ENCODE peak calls at places on chromosomes 13 and 19, in ten cellular contexts. One of them, this sample, is unnamed.

GRCh38 chr13:51689597-51689996 is 105.3 kb downstream of the WDFY2 start:
- DNase-seq in EL: no peak
- DNase-seq in activated CD4-positive, alpha-beta T cell treated with anti-CD3 and anti-CD28 coated beads, Interleukin-2, amount 50 U/mL, for 24 hours: no peak
- DNase-seq in CD4-positive, alpha-beta memory T cell: no peak
- DNase-seq in stimulated activated CD4-positive, alpha-beta T cell treated with anti-CD3 and anti-CD28 coated beads, Interleukin-15, amount 100 ng/mL, for 1 hour: no peak
- DNase-seq in lung microvascular endothelial cell: no peak
- DNase-seq in cardiac muscle cell: no peak
- DNase-seq in heart left ventricle: no peak
- DNase-seq in NCI-H748 treated with DMSO at 0.1 percent for 48 hours: no peak
- DNase-seq in T-helper 9 cell: no peak
- DNase-seq in this sample: no peak

GRCh38 chr13:110565296-110565695 is 3.8 kb upstream of the RAB20 start:
- DNase-seq in NCI-H748 treated with DMSO at 0.1 percent for 48 hours: no peak
- DNase-seq in EL: no peak
- DNase-seq in T-helper 9 cell: no peak
- DNase-seq in stimulated activated CD4-positive, alpha-beta T cell treated with anti-CD3 and anti-CD28 coated beads, Interleukin-15, amount 100 ng/mL, for 1 hour: no peak
- DNase-seq in cardiac muscle cell: no peak
- DNase-seq in heart left ventricle: no peak
- DNase-seq in lung microvascular endothelial cell: no peak
- DNase-seq in activated CD4-positive, alpha-beta T cell treated with anti-CD3 and anti-CD28 coated beads, Interleukin-2, amount 50 U/mL, for 24 hours: no peak
- DNase-seq in CD4-positive, alpha-beta memory T cell: no peak
- DNase-seq in this sample: peak; percentile 18

GRCh38 chr19:18833849-18834643 is 2.3 kb downstream of the UPF1 start:
- DNase-seq in CD4-positive, alpha-beta memory T cell: no peak
- DNase-seq in EL: no peak
- DNase-seq in T-helper 9 cell: no peak
- DNase-seq in lung microvascular endothelial cell: peak; percentile 24
- DNase-seq in activated CD4-positive, alpha-beta T cell treated with anti-CD3 and anti-CD28 coated beads, Interleukin-2, amount 50 U/mL, for 24 hours: no peak
- DNase-seq in cardiac muscle cell: no peak
- DNase-seq in stimulated activated CD4-positive, alpha-beta T cell treated with anti-CD3 and anti-CD28 coated beads, Interleukin-15, amount 100 ng/mL, for 1 hour: no peak
- DNase-seq in heart left ventricle: peak; percentile 13
- DNase-seq in NCI-H748 treated with DMSO at 0.1 percent for 48 hours: peak; percentile 85
- DNase-seq in this sample: no peak

GRCh38 chr13:65606622-65607021 is 1623.5 kb downstream of the PCDH9 start:
- DNase-seq in CD4-positive, alpha-beta memory T cell: no peak
- DNase-seq in lung microvascular endothelial cell: no peak
- DNase-seq in T-helper 9 cell: no peak
- DNase-seq in EL: peak; percentile 63
- DNase-seq in heart left ventricle: no peak
- DNase-seq in NCI-H748 treated with DMSO at 0.1 percent for 48 hours: no peak
- DNase-seq in activated CD4-positive, alpha-beta T cell treated with anti-CD3 and anti-CD28 coated beads, Interleukin-2, amount 50 U/mL, for 24 hours: no peak
- DNase-seq in stimulated activated CD4-positive, alpha-beta T cell treated with anti-CD3 and anti-CD28 coated beads, Interleukin-15, amount 100 ng/mL, for 1 hour: no peak
- DNase-seq in cardiac muscle cell: no peak
- DNase-seq in this sample: no peak

GRCh38 chr19:48933382-48933932 is at the start of gene DHDH:
- DNase-seq in T-helper 9 cell: peak; percentile 82
- DNase-seq in lung microvascular endothelial cell: peak; percentile 53
- DNase-seq in heart left ventricle: peak; percentile 85
- DNase-seq in stimulated activated CD4-positive, alpha-beta T cell treated with anti-CD3 and anti-CD28 coated beads, Interleukin-15, amount 100 ng/mL, for 1 hour: peak; percentile 78
- DNase-seq in activated CD4-positive, alpha-beta T cell treated with anti-CD3 and anti-CD28 coated beads, Interleukin-2, amount 50 U/mL, for 24 hours: peak; percentile 68
- DNase-seq in NCI-H748 treated with DMSO at 0.1 percent for 48 hours: peak; percentile 98
- DNase-seq in CD4-positive, alpha-beta memory T cell: peak; percentile 86
- DNase-seq in EL: peak; percentile 71
- DNase-seq in cardiac muscle cell: peak; percentile 92
- DNase-seq in this sample: peak; percentile 68

GRCh38 chr13:108834193-108834592 is 204.8 kb downstream of the MYO16 start:
- DNase-seq in cardiac muscle cell: no peak
- DNase-seq in NCI-H748 treated with DMSO at 0.1 percent for 48 hours: no peak
- DNase-seq in EL: no peak
- DNase-seq in activated CD4-positive, alpha-beta T cell treated with anti-CD3 and anti-CD28 coated beads, Interleukin-2, amount 50 U/mL, for 24 hours: no peak
- DNase-seq in heart left ventricle: no peak
- DNase-seq in lung microvascular endothelial cell: no peak
- DNase-seq in CD4-positive, alpha-beta memory T cell: no peak
- DNase-seq in T-helper 9 cell: no peak
- DNase-seq in stimulated activated CD4-positive, alpha-beta T cell treated with anti-CD3 and anti-CD28 coated beads, Interleukin-15, amount 100 ng/mL, for 1 hour: no peak
- DNase-seq in this sample: no peak

GRCh38 chr19:38093154-38093553 is 130.9 kb downstream of the DPF1 start:
- DNase-seq in lung microvascular endothelial cell: no peak
- DNase-seq in cardiac muscle cell: no peak
- DNase-seq in T-helper 9 cell: no peak
- DNase-seq in EL: no peak
- DNase-seq in activated CD4-positive, alpha-beta T cell treated with anti-CD3 and anti-CD28 coated beads, Interleukin-2, amount 50 U/mL, for 24 hours: no peak
- DNase-seq in heart left ventricle: no peak
- DNase-seq in NCI-H748 treated with DMSO at 0.1 percent for 48 hours: no peak
- DNase-seq in stimulated activated CD4-positive, alpha-beta T cell treated with anti-CD3 and anti-CD28 coated beads, Interleukin-15, amount 100 ng/mL, for 1 hour: no peak
- DNase-seq in CD4-positive, alpha-beta memory T cell: no peak
- DNase-seq in this sample: no peak

GRCh38 chr13:102466836-102467235 is 65.0 kb upstream of the FGF14 start:
- DNase-seq in NCI-H748 treated with DMSO at 0.1 percent for 48 hours: no peak
- DNase-seq in heart left ventricle: no peak
- DNase-seq in T-helper 9 cell: no peak
- DNase-seq in cardiac muscle cell: no peak
- DNase-seq in stimulated activated CD4-positive, alpha-beta T cell treated with anti-CD3 and anti-CD28 coated beads, Interleukin-15, amount 100 ng/mL, for 1 hour: no peak
- DNase-seq in lung microvascular endothelial cell: no peak
- DNase-seq in activated CD4-positive, alpha-beta T cell treated with anti-CD3 and anti-CD28 coated beads, Interleukin-2, amount 50 U/mL, for 24 hours: no peak
- DNase-seq in CD4-positive, alpha-beta memory T cell: no peak
- DNase-seq in EL: no peak
- DNase-seq in this sample: no peak

GRCh38 chr19:58351996-58352755 is 1.1 kb downstream of the A1BG start:
- DNase-seq in NCI-H748 treated with DMSO at 0.1 percent for 48 hours: no peak
- DNase-seq in heart left ventricle: no peak
- DNase-seq in EL: no peak
- DNase-seq in T-helper 9 cell: no peak
- DNase-seq in CD4-positive, alpha-beta memory T cell: no peak
- DNase-seq in lung microvascular endothelial cell: no peak
- DNase-seq in stimulated activated CD4-positive, alpha-beta T cell treated with anti-CD3 and anti-CD28 coated beads, Interleukin-15, amount 100 ng/mL, for 1 hour: no peak
- DNase-seq in cardiac muscle cell: no peak
- DNase-seq in activated CD4-positive, alpha-beta T cell treated with anti-CD3 and anti-CD28 coated beads, Interleukin-2, amount 50 U/mL, for 24 hours: no peak
- DNase-seq in this sample: no peak

GRCh38 chr13:44306401-44307192 is 67.0 kb upstream of the SERP2 start:
- DNase-seq in heart left ventricle: peak; percentile 62
- DNase-seq in CD4-positive, alpha-beta memory T cell: peak; percentile 4
- DNase-seq in cardiac muscle cell: peak; percentile 22
- DNase-seq in lung microvascular endothelial cell: peak; percentile 99
- DNase-seq in EL: peak; percentile 94
- DNase-seq in stimulated activated CD4-positive, alpha-beta T cell treated with anti-CD3 and anti-CD28 coated beads, Interleukin-15, amount 100 ng/mL, for 1 hour: no peak
- DNase-seq in T-helper 9 cell: no peak
- DNase-seq in NCI-H748 treated with DMSO at 0.1 percent for 48 hours: no peak
- DNase-seq in activated CD4-positive, alpha-beta T cell treated with anti-CD3 and anti-CD28 coated beads, Interleukin-2, amount 50 U/mL, for 24 hours: no peak
- DNase-seq in this sample: peak; percentile 99

GRCh38 chr19:12913871-12914690 is 5.0 kb downstream of the SYCE2 start:
- DNase-seq in activated CD4-positive, alpha-beta T cell treated with anti-CD3 and anti-CD28 coated beads, Interleukin-2, amount 50 U/mL, for 24 hours: peak; percentile 39
- DNase-seq in heart left ventricle: no peak
- DNase-seq in stimulated activated CD4-positive, alpha-beta T cell treated with anti-CD3 and anti-CD28 coated beads, Interleukin-15, amount 100 ng/mL, for 1 hour: peak; percentile 27
- DNase-seq in lung microvascular endothelial cell: no peak
- DNase-seq in CD4-positive, alpha-beta memory T cell: peak; percentile 55
- DNase-seq in NCI-H748 treated with DMSO at 0.1 percent for 48 hours: no peak
- DNase-seq in cardiac muscle cell: no peak
- DNase-seq in EL: no peak
- DNase-seq in T-helper 9 cell: peak; percentile 22
- DNase-seq in this sample: no peak

GRCh38 chr19:52942371-52943133 is 19.3 kb upstream of the ZNF888 start:
- DNase-seq in cardiac muscle cell: peak; percentile 90
- DNase-seq in heart left ventricle: peak; percentile 96
- DNase-seq in stimulated activated CD4-positive, alpha-beta T cell treated with anti-CD3 and anti-CD28 coated beads, Interleukin-15, amount 100 ng/mL, for 1 hour: peak; percentile 92
- DNase-seq in NCI-H748 treated with DMSO at 0.1 percent for 48 hours: peak; percentile 79
- DNase-seq in lung microvascular endothelial cell: peak; percentile 82
- DNase-seq in EL: peak; percentile 91
- DNase-seq in T-helper 9 cell: peak; percentile 94
- DNase-seq in activated CD4-positive, alpha-beta T cell treated with anti-CD3 and anti-CD28 coated beads, Interleukin-2, amount 50 U/mL, for 24 hours: peak; percentile 89
- DNase-seq in CD4-positive, alpha-beta memory T cell: peak; percentile 97
- DNase-seq in this sample: peak; percentile 76

GRCh38 chr19:4639531-4640246 is 373 bp downstream of the TNFAIP8L1 start:
- DNase-seq in T-helper 9 cell: no peak
- DNase-seq in CD4-positive, alpha-beta memory T cell: peak; percentile 5
- DNase-seq in EL: peak; percentile 29
- DNase-seq in stimulated activated CD4-positive, alpha-beta T cell treated with anti-CD3 and anti-CD28 coated beads, Interleukin-15, amount 100 ng/mL, for 1 hour: no peak
- DNase-seq in cardiac muscle cell: no peak
- DNase-seq in lung microvascular endothelial cell: no peak
- DNase-seq in heart left ventricle: peak; percentile 74
- DNase-seq in NCI-H748 treated with DMSO at 0.1 percent for 48 hours: no peak
- DNase-seq in activated CD4-positive, alpha-beta T cell treated with anti-CD3 and anti-CD28 coated beads, Interleukin-2, amount 50 U/mL, for 24 hours: no peak
- DNase-seq in this sample: no peak

GRCh38 chr13:66574606-66575005 is 655.5 kb downstream of the PCDH9 start:
- DNase-seq in heart left ventricle: no peak
- DNase-seq in T-helper 9 cell: no peak
- DNase-seq in CD4-positive, alpha-beta memory T cell: no peak
- DNase-seq in activated CD4-positive, alpha-beta T cell treated with anti-CD3 and anti-CD28 coated beads, Interleukin-2, amount 50 U/mL, for 24 hours: no peak
- DNase-seq in EL: peak; percentile 66
- DNase-seq in NCI-H748 treated with DMSO at 0.1 percent for 48 hours: no peak
- DNase-seq in stimulated activated CD4-positive, alpha-beta T cell treated with anti-CD3 and anti-CD28 coated beads, Interleukin-15, amount 100 ng/mL, for 1 hour: no peak
- DNase-seq in lung microvascular endothelial cell: no peak
- DNase-seq in cardiac muscle cell: no peak
- DNase-seq in this sample: no peak

GRCh38 chr13:31274345-31274870 is 74.6 kb downstream of the B3GLCT start:
- DNase-seq in heart left ventricle: no peak
- DNase-seq in activated CD4-positive, alpha-beta T cell treated with anti-CD3 and anti-CD28 coated beads, Interleukin-2, amount 50 U/mL, for 24 hours: no peak
- DNase-seq in NCI-H748 treated with DMSO at 0.1 percent for 48 hours: no peak
- DNase-seq in CD4-positive, alpha-beta memory T cell: no peak
- DNase-seq in lung microvascular endothelial cell: no peak
- DNase-seq in T-helper 9 cell: no peak
- DNase-seq in cardiac muscle cell: no peak
- DNase-seq in stimulated activated CD4-positive, alpha-beta T cell treated with anti-CD3 and anti-CD28 coated beads, Interleukin-15, amount 100 ng/mL, for 1 hour: no peak
- DNase-seq in EL: peak; percentile 9
- DNase-seq in this sample: no peak

GRCh38 chr13:37515226-37515625 is 83.3 kb downstream of the POSTN start:
- DNase-seq in cardiac muscle cell: no peak
- DNase-seq in CD4-positive, alpha-beta memory T cell: no peak
- DNase-seq in stimulated activated CD4-positive, alpha-beta T cell treated with anti-CD3 and anti-CD28 coated beads, Interleukin-15, amount 100 ng/mL, for 1 hour: no peak
- DNase-seq in lung microvascular endothelial cell: no peak
- DNase-seq in EL: no peak
- DNase-seq in T-helper 9 cell: no peak
- DNase-seq in NCI-H748 treated with DMSO at 0.1 percent for 48 hours: no peak
- DNase-seq in activated CD4-positive, alpha-beta T cell treated with anti-CD3 and anti-CD28 coated beads, Interleukin-2, amount 50 U/mL, for 24 hours: no peak
- DNase-seq in heart left ventricle: no peak
- DNase-seq in this sample: no peak

GRCh38 chr13:33235564-33235963 is 50.0 kb downstream of the STARD13 start:
- DNase-seq in cardiac muscle cell: no peak
- DNase-seq in CD4-positive, alpha-beta memory T cell: no peak
- DNase-seq in lung microvascular endothelial cell: no peak
- DNase-seq in T-helper 9 cell: no peak
- DNase-seq in stimulated activated CD4-positive, alpha-beta T cell treated with anti-CD3 and anti-CD28 coated beads, Interleukin-15, amount 100 ng/mL, for 1 hour: no peak
- DNase-seq in NCI-H748 treated with DMSO at 0.1 percent for 48 hours: no peak
- DNase-seq in EL: peak; percentile 62
- DNase-seq in activated CD4-positive, alpha-beta T cell treated with anti-CD3 and anti-CD28 coated beads, Interleukin-2, amount 50 U/mL, for 24 hours: no peak
- DNase-seq in heart left ventricle: no peak
- DNase-seq in this sample: no peak

GRCh38 chr13:74134777-74135305 is 637 bp upstream of the KLF12 start:
- DNase-seq in stimulated activated CD4-positive, alpha-beta T cell treated with anti-CD3 and anti-CD28 coated beads, Interleukin-15, amount 100 ng/mL, for 1 hour: peak; percentile 26
- DNase-seq in NCI-H748 treated with DMSO at 0.1 percent for 48 hours: peak; percentile 48
- DNase-seq in lung microvascular endothelial cell: no peak
- DNase-seq in activated CD4-positive, alpha-beta T cell treated with anti-CD3 and anti-CD28 coated beads, Interleukin-2, amount 50 U/mL, for 24 hours: peak; percentile 50
- DNase-seq in cardiac muscle cell: peak; percentile 71
- DNase-seq in EL: peak; percentile 68
- DNase-seq in heart left ventricle: peak; percentile 81
- DNase-seq in CD4-positive, alpha-beta memory T cell: peak; percentile 72
- DNase-seq in T-helper 9 cell: peak; percentile 66
- DNase-seq in this sample: no peak

GRCh38 chr13:73040968-73041580 is 17.7 kb upstream of the KLF5 start:
- DNase-seq in stimulated activated CD4-positive, alpha-beta T cell treated with anti-CD3 and anti-CD28 coated beads, Interleukin-15, amount 100 ng/mL, for 1 hour: no peak
- DNase-seq in T-helper 9 cell: no peak
- DNase-seq in heart left ventricle: no peak
- DNase-seq in EL: no peak
- DNase-seq in CD4-positive, alpha-beta memory T cell: no peak
- DNase-seq in cardiac muscle cell: no peak
- DNase-seq in NCI-H748 treated with DMSO at 0.1 percent for 48 hours: no peak
- DNase-seq in activated CD4-positive, alpha-beta T cell treated with anti-CD3 and anti-CD28 coated beads, Interleukin-2, amount 50 U/mL, for 24 hours: no peak
- DNase-seq in lung microvascular endothelial cell: no peak
- DNase-seq in this sample: no peak

GRCh38 chr19:7904074-7905020 is 670 bp downstream of the MAP2K7 start:
- DNase-seq in lung microvascular endothelial cell: peak; percentile 28
- DNase-seq in heart left ventricle: peak; percentile 83
- DNase-seq in CD4-positive, alpha-beta memory T cell: peak; percentile 80
- DNase-seq in NCI-H748 treated with DMSO at 0.1 percent for 48 hours: no peak
- DNase-seq in cardiac muscle cell: peak; percentile 54
- DNase-seq in stimulated activated CD4-positive, alpha-beta T cell treated with anti-CD3 and anti-CD28 coated beads, Interleukin-15, amount 100 ng/mL, for 1 hour: no peak
- DNase-seq in EL: no peak
- DNase-seq in activated CD4-positive, alpha-beta T cell treated with anti-CD3 and anti-CD28 coated beads, Interleukin-2, amount 50 U/mL, for 24 hours: peak; percentile 32
- DNase-seq in T-helper 9 cell: peak; percentile 73
- DNase-seq in this sample: no peak

GRCh38 chr13:113775451-113776145 is 16.6 kb downstream of the TMEM255B start:
- DNase-seq in CD4-positive, alpha-beta memory T cell: no peak
- DNase-seq in cardiac muscle cell: no peak
- DNase-seq in activated CD4-positive, alpha-beta T cell treated with anti-CD3 and anti-CD28 coated beads, Interleukin-2, amount 50 U/mL, for 24 hours: no peak
- DNase-seq in EL: no peak
- DNase-seq in T-helper 9 cell: no peak
- DNase-seq in lung microvascular endothelial cell: no peak
- DNase-seq in stimulated activated CD4-positive, alpha-beta T cell treated with anti-CD3 and anti-CD28 coated beads, Interleukin-15, amount 100 ng/mL, for 1 hour: no peak
- DNase-seq in NCI-H748 treated with DMSO at 0.1 percent for 48 hours: no peak
- DNase-seq in heart left ventricle: no peak
- DNase-seq in this sample: no peak

This sample was measured in foreskin keratinocyte.